ENCODE peak calls at places on chromosomes 13 and 19, in ten cellular contexts. W is Peyer's patch; S is ovary; C is tibial nerve; T is effector memory CD4-positive, alpha-beta T cell; O is uterus; N is colonic mucosa; E is MM.1S; V is body of pancreas; K is mesenchymal stem cell. M is an unnamed sample. For H3K36me3, the result is how much of the 10 kb centered on the place peaks cover.

GRCh38 chr19:23771348-23771747 is 12.7 kb upstream of the ZNF681 start:
- DNase-seq in O (no peak), K (no peak), S (no peak), W (no peak), V (no peak), T (no peak), C (no peak), N (no peak), E (no peak), M (no peak)

GRCh38 chr19:47373246-47374240 is 24.4 kb downstream of the DHX34 start:
- DNase-seq in S (no peak), W (no peak), O (no peak), E (no peak), K (no peak), V (no peak), N (no peak), C (no peak), T (no peak), M (no peak)

GRCh38 chr13:27969866-27970229 is 733 bp upstream of the CDX2 start:
- DNase-seq in C (no peak), N (no peak), O (no peak), E (no peak), V (no peak), W (no peak), S (no peak), T (no peak), K (no peak), M (no peak)

GRCh38 chr13:48626726-48627451 is 26.8 kb upstream of the CYSLTR2 start:
- DNase-seq in K (peak), S (no peak), O (no peak), N (no peak), V (no peak), T (no peak), C (no peak), E (no peak), W (no peak), M (no peak)

GRCh38 chr19:35851213-35852028 is 883 bp downstream of the NPHS1 start:
- DNase-seq in O (no peak), W (no peak), C (no peak), N (no peak), V (peak), T (no peak), E (no peak), K (no peak), S (no peak), M (no peak)

GRCh38 chr13:71864094-71864980 is 2.7 kb downstream of the DACH1 start:
- DNase-seq in W (peak), T (no peak), O (peak), K (peak), V (peak), N (peak), E (no peak), C (peak), S (peak), M (no peak)

GRCh38 chr13:30027569-30028455 is 177.4 kb upstream of the UBL3 start:
- DNase-seq in V (no peak), S (no peak), C (no peak), K (no peak), E (no peak), T (no peak), W (no peak), O (no peak), N (no peak), M (no peak)

GRCh38 chr19:4130635-4131438 is 6.9 kb upstream of the MAP2K2 start:
- DNase-seq in K (peak), N (no peak), W (peak), S (no peak), E (no peak), O (no peak), T (no peak), V (no peak), C (no peak), M (peak)

GRCh38 chr13:34810996-34811395 is 131.1 kb upstream of the NBEA start:
- DNase-seq in N (no peak), V (no peak), O (no peak), C (no peak), W (no peak), S (no peak), K (no peak), E (no peak), T (no peak), M (no peak)

GRCh38 chr19:10206226-10206873 is 11.6 kb upstream of the DNMT1 start:
- DNase-seq in C (no peak), S (no peak), W (no peak), K (no peak), T (no peak), O (no peak), E (no peak), N (no peak), V (no peak), M (no peak)

GRCh38 chr13:109204252-109204651 is 574.8 kb downstream of the MYO16 start:
- DNase-seq in S (no peak), O (no peak), W (no peak), C (no peak), N (no peak), E (no peak), T (no peak), K (no peak), V (no peak), M (no peak)

GRCh38 chr13:39967199-39967959 is 311.9 kb downstream of the COG6 start:
- DNase-seq in S (no peak), N (no peak), E (no peak), T (no peak), O (no peak), V (no peak), W (no peak), K (no peak), C (no peak), M (no peak)

GRCh38 chr13:98809345-98809777 is 56.9 kb upstream of the SLC15A1 start:
- DNase-seq in C (no peak), O (no peak), E (no peak), T (no peak), S (no peak), V (peak), W (no peak), N (no peak), K (no peak), M (no peak)
- H3K36me3 ChIP-seq in C (under half), O (under half), E (under half), T (under half), S (under half), V (under half), W (under half), N (under half), K (under half), M (under half)

GRCh38 chr19:8477889-8478288 is 24.6 kb downstream of the PRAM1 start:
- DNase-seq in E (no peak), N (no peak), K (no peak), T (no peak), V (no peak), O (no peak), C (no peak), W (peak), S (no peak), M (no peak)
- H3K36me3 ChIP-seq in E (under half), N (under half), K (half or more), T (half or more), V (under half), O (under half), C (under half), W (under half), S (under half), M (under half)

GRCh38 chr13:110637275-110637674 is 21.9 kb downstream of the NAXD start:
- DNase-seq in K (no peak), C (no peak), W (no peak), O (no peak), E (no peak), S (no peak), N (no peak), T (no peak), V (no peak), M (no peak)
- H3K36me3 ChIP-seq in K (half or more), C (under half), W (under half), O (under half), E (under half), S (under half), N (under half), T (half or more), V (under half), M (half or more)

DNA sequence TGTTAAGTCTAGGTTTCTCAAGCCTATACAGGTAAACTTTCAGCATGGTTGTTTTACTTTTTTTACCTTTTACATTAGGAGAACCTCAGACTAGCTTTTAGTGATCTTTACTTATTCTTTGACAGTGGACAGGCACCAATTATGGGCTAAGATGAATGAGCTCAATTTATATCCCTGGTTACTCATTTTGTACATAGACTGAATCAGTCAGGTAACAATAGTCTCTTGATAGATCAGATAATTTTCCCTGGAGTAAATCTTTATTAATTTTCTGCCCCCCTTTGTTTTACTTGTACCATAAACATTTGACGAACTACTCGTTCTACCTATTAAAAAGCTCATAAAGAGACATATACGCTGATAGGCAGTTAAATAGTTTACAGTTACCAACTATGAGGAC is 22.8 kb downstream of the SPART start:
- DNase-seq in O (no peak), V (no peak), W (no peak), C (no peak), N (no peak), E (no peak), T (no peak), S (no peak), K (no peak), M (no peak)
- H3K36me3 ChIP-seq in O (under half), V (under half), W (under half), C (under half), N (under half), E (under half), T (under half), S (under half), K (half or more), M (under half)

GRCh38 chr13:95781016-95781415 is 104.1 kb downstream of the DNAJC3 start:
- DNase-seq in N (no peak), K (no peak), O (no peak), V (no peak), C (no peak), W (no peak), E (no peak), S (no peak), T (no peak), M (no peak)
- H3K36me3 ChIP-seq in N (under half), K (under half), O (under half), V (under half), C (under half), W (under half), E (under half), S (under half), T (under half), M (under half)